ENCODE peak calls at places on chromosomes 7 and 10, in seven cellular contexts. N is GM12878, E is HCT116, F is K562, U is HepG2, D is SK-N-SH, V is H1. A is an unnamed sample.
A peak's percentile ranks its signal among the peaks of the same experiment; 100 is the strongest.

GRCh38 chr10:71246591-71247143 is 34.3 kb downstream of the UNC5B start:
- DNase-seq in N (no peak), E (peak; percentile 56), F (no peak), U (no peak), D (no peak), V (no peak), A (no peak)

GRCh38 chr10:488933-489215 is 200.6 kb downstream of the DIP2C start:
- DNase-seq in N (no peak), E (no peak), F (no peak), U (no peak), D (no peak), V (no peak), A (no peak)

GRCh38 chr7:66110861-66111260 is 3.8 kb upstream of the CRCP start:
- DNase-seq in N (no peak), E (peak; percentile 94), F (no peak), U (peak; percentile 48), D (no peak), V (no peak), A (no peak)

GRCh38 chr10:125602825-125603224 is 80.1 kb downstream of the TEX36 start:
- DNase-seq in N (no peak), E (no peak), F (no peak), U (no peak), D (no peak), V (no peak), A (no peak)

GRCh38 chr10:131453772-131454634 is 142.5 kb upstream of the TCERG1L start:
- DNase-seq in N (no peak), E (peak; percentile 21), F (peak; percentile 65), U (peak; percentile 12), D (peak; percentile 85), V (peak; percentile 51), A (no peak)

GRCh38 chr10:30534465-30535144 is 94.9 kb downstream of the LYZL2 start:
- DNase-seq in N (no peak), E (peak; percentile 64), F (peak; percentile 68), U (peak; percentile 67), D (peak; percentile 68), V (no peak), A (peak; percentile 18)

GRCh38 chr10:80580811-80581468 is 43.2 kb downstream of the SH2D4B start:
- DNase-seq in N (no peak), E (no peak), F (no peak), U (no peak), D (no peak), V (no peak), A (no peak)

GRCh38 chr7:105325225-105325904 is 63.4 kb downstream of the SRPK2 start:
- DNase-seq in N (no peak), E (no peak), F (no peak), U (no peak), D (no peak), V (no peak), A (no peak)

GRCh38 chr7:151570366-151570915 is 50.7 kb upstream of the RHEB start:
- DNase-seq in N (no peak), E (peak; percentile 12), F (no peak), U (no peak), D (no peak), V (no peak), A (no peak)

GRCh38 chr10:116274141-116274861 is 1.3 kb upstream of the GFRA1 start:
- DNase-seq in N (no peak), E (no peak), F (no peak), U (no peak), D (peak; percentile 74), V (no peak), A (no peak)

GRCh38 chr10:104811166-104811565 is 170.1 kb downstream of the SORCS3 start:
- DNase-seq in N (no peak), E (no peak), F (no peak), U (no peak), D (no peak), V (no peak), A (no peak)

GRCh38 chr7:74479066-74479781 is 25.5 kb downstream of the GTF2IRD1 start:
- DNase-seq in N (no peak), E (no peak), F (no peak), U (no peak), D (peak; percentile 70), V (no peak), A (no peak)

GRCh38 chr10:87817291-87817872 is 644 bp downstream of the ATAD1 start:
- DNase-seq in N (no peak), E (no peak), F (peak; percentile 5), U (peak; percentile 9), D (no peak), V (no peak), A (no peak)

GRCh38 chr7:732094-732541 is 5.0 kb upstream of the PRKAR1B start:
- DNase-seq in N (no peak), E (peak; percentile 24), F (no peak), U (peak; percentile 86), D (peak; percentile 71), V (no peak), A (peak; percentile 27)

GRCh38 chr7:106770191-106770590 is 94.9 kb upstream of the PIK3CG start:
- DNase-seq in N (no peak), E (peak; percentile 35), F (no peak), U (no peak), D (no peak), V (no peak), A (no peak)

GRCh38 chr7:5020098-5020497 is 25.6 kb upstream of the RBAK start:
- DNase-seq in N (no peak), E (no peak), F (no peak), U (no peak), D (no peak), V (no peak), A (no peak)

GRCh38 chr7:135233570-135233969 is at the start of gene STRA8:
- DNase-seq in N (no peak), E (no peak), F (no peak), U (no peak), D (no peak), V (no peak), A (no peak)

GRCh38 chr10:113933894-113934532 is 79.6 kb downstream of the NHLRC2 start:
- DNase-seq in N (no peak), E (no peak), F (no peak), U (no peak), D (no peak), V (no peak), A (no peak)

GRCh38 chr7:73851410-73852338 is 9.3 kb upstream of the TMEM270 start:
- DNase-seq in N (peak; percentile 41), E (peak; percentile 92), F (peak; percentile 79), U (peak; percentile 52), D (no peak), V (no peak), A (peak; percentile 100)

GRCh38 chr10:54060572-54060971 is 740.5 kb downstream of the PCDH15 start:
- DNase-seq in N (no peak), E (no peak), F (no peak), U (no peak), D (no peak), V (no peak), A (no peak)

GRCh38 chr7:51977913-51978312 is 661.3 kb upstream of the COBL start:
- DNase-seq in N (no peak), E (no peak), F (no peak), U (no peak), D (no peak), V (no peak), A (no peak)

GRCh38 chr7:51162724-51163329 is 153.8 kb downstream of the COBL start:
- DNase-seq in N (peak; percentile 32), E (peak; percentile 85), F (peak; percentile 39), U (peak; percentile 64), D (peak; percentile 64), V (peak; percentile 61), A (peak; percentile 88)

DNA sequence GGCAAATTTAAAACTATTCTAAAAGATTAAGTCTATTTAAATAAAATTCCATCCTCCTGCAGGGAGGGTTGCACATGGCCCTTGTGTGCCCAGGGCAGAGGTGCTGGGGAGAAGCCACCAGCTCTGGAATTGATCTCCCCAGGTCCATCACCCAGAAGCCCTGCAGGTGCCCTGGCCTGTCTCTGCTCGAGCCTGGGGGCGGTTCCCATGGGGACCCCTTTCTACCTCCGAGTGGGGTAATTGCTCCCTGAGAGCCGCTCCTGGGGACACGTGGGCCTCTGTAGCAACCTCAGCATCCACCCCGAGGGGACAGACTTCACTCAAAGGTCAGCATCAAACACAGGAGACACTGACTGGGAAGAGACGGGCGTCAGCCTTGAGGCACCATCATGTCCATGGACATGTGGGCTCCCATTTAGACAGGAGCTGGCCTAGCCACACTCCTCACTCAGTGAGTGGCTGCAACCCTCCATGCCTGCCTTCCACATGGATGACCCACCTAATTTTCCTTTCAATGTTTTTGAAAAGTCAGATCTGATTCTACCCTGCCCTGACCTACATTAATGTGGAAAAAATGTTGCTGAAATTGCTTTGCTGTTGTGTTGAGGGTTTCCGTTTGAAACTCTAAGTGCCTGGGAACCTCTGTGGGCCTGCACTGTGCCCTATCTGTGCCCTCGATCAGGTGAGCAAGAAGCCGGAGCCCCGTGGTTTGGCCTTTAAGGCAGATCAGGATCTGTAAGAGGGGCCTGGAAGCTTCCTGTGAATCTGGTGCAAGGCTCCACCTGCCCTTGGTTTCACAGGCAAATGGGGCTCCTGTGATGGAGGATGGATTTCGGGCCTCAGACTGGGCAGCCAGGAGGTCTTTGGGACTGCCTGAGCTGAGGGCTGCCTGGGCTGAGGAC is 21.3 kb downstream of the SCART1 start:
- DNase-seq in N (no peak), E (no peak), F (no peak), U (no peak), D (peak; percentile 11), V (no peak), A (no peak)
- TF ChIP-seq SIN3A in N (no peak), E (no peak), F (no peak), U (no peak), D (no peak), V (no peak), A (no peak)

DNA sequence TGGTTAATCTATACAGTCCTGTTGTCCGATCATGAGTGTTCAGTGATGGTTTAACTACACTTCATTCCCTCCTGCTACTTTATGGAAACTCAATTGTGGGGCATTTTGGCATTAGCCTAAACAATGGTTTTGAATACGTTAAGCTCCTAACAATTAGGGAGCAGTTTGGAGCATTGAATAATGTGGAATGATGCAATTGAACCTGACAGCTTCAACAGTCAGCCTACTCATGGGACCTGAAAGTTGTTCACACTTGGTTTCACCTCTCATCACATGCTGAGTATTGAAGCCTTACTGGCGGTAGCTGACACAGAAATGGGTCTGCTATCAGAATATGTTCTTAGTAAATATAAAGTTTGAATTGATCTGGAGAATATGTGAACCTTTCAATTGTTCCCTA is 186.1 kb downstream of the MLLT10 start:
- DNase-seq in N (no peak), E (no peak), F (no peak), U (no peak), D (no peak), V (no peak), A (no peak)
- TF ChIP-seq SIN3A in N (no peak), E (no peak), F (no peak), U (no peak), D (no peak), V (no peak), A (no peak)

DNA sequence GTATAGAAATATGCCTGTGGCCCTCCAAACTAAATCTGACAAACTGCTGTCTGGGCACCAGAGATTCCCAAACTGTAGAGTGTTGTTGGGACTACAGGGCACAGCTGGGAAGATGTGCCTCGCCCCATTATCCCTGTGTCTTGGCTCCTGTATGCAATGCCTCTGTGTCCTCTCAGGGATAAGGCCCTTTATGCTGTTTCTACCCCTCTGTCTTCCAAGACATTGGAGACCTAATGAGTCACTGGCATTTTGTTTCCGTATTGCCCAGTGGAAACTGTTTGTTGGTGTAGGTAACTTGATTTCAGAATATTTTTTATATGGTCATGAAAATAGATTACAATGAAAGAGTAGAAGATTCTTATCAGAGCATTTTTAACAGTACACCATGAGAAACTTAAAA is 183.2 kb downstream of the GLI3 start:
- DNase-seq in N (no peak), E (no peak), F (no peak), U (no peak), D (no peak), V (no peak), A (no peak)
- TF ChIP-seq SIN3A in N (no peak), E (no peak), F (no peak), U (no peak), D (no peak), V (no peak), A (no peak)

GRCh38 chr7:129828989-129829676 is 123.6 kb downstream of the UBE2H start:
- DNase-seq in N (no peak), E (no peak), F (no peak), U (no peak), D (no peak), V (no peak), A (no peak)
- TF ChIP-seq SIN3A in N (no peak), E (no peak), F (no peak), U (no peak), D (no peak), V (no peak), A (no peak)